ENCODE peak calls at places on chromosomes 6 and 20, in eight cellular contexts. A is cardiac muscle cell, P is dorsolateral prefrontal cortex, E is WERI-Rb-1, D is psoas muscle, G is right atrium auricular region, Z is astrocyte of the spinal cord, C is A673. Y is an unnamed sample.
A peak's percentile ranks its signal among the peaks of the same experiment; 100 is the strongest.

GRCh38 chr20:9301129-9302072 is 213.0 kb upstream of the LAMP5 start:
- DNase-seq in A (peak; percentile 94), P (no peak), E (no peak), D (no peak), G (no peak), Z (peak; percentile 70), C (peak; percentile 66), Y (peak; percentile 43)

GRCh38 chr6:4661391-4661790 is 114.8 kb upstream of the CDYL start:
- DNase-seq in A (no peak), P (no peak), E (no peak), D (no peak), G (peak; percentile 18), Z (no peak), C (no peak), Y (no peak)

GRCh38 chr20:20143165-20143564 is 90.8 kb downstream of the CFAP61 start:
- DNase-seq in A (no peak), P (no peak), E (peak; percentile 52), D (no peak), G (no peak), Z (no peak), C (no peak), Y (no peak)

GRCh38 chr6:10429638-10430427 is 15.0 kb upstream of the TFAP2A start:
- DNase-seq in A (peak; percentile 73), P (no peak), E (peak; percentile 63), D (no peak), G (no peak), Z (no peak), C (peak; percentile 85), Y (peak; percentile 42)

GRCh38 chr6:40417031-40417430 is 170.1 kb downstream of the LRFN2 start:
- DNase-seq in A (no peak), P (peak; percentile 61), E (no peak), D (peak; percentile 69), G (no peak), Z (no peak), C (no peak), Y (no peak)

GRCh38 chr20:50191065-50191565 is 485 bp downstream of the CEBPB start:
- DNase-seq in A (no peak), P (no peak), E (no peak), D (peak; percentile 81), G (no peak), Z (no peak), C (peak; percentile 72), Y (no peak)

GRCh38 chr6:168169624-168170023 is 90.6 kb upstream of the FRMD1 start:
- DNase-seq in A (no peak), P (no peak), E (no peak), D (no peak), G (no peak), Z (no peak), C (no peak), Y (no peak)

GRCh38 chr20:53149184-53149651 is 177.1 kb downstream of the TSHZ2 start:
- DNase-seq in A (peak; percentile 14), P (no peak), E (no peak), D (no peak), G (no peak), Z (no peak), C (peak; percentile 97), Y (no peak)

GRCh38 chr6:129638055-129639019 is 71.6 kb downstream of the ARHGAP18 start:
- DNase-seq in A (peak; percentile 91), P (no peak), E (no peak), D (no peak), G (no peak), Z (peak; percentile 86), C (peak; percentile 58), Y (peak; percentile 51)

GRCh38 chr20:43662943-43663655 is 3.8 kb upstream of the MYBL2 start:
- DNase-seq in A (no peak), P (no peak), E (no peak), D (no peak), G (no peak), Z (no peak), C (no peak), Y (no peak)

GRCh38 chr20:51910202-51911050 is 108.1 kb upstream of the SALL4 start:
- DNase-seq in A (no peak), P (no peak), E (no peak), D (no peak), G (no peak), Z (peak; percentile 50), C (peak; percentile 78), Y (peak; percentile 64)

GRCh38 chr20:4844325-4844724 is 122.6 kb downstream of the PRND start:
- DNase-seq in A (no peak), P (no peak), E (no peak), D (no peak), G (peak; percentile 52), Z (no peak), C (peak; percentile 10), Y (no peak)

GRCh38 chr6:161265975-161266374 is 7.9 kb downstream of the AGPAT4 start:
- DNase-seq in A (no peak), P (no peak), E (no peak), D (no peak), G (no peak), Z (no peak), C (no peak), Y (no peak)

GRCh38 chr6:13406781-13407180 is 78.4 kb upstream of the TBC1D7 start:
- DNase-seq in A (peak; percentile 56), P (no peak), E (peak; percentile 49), D (no peak), G (no peak), Z (no peak), C (peak; percentile 20), Y (no peak)

GRCh38 chr20:20225325-20225724 is 142.6 kb upstream of the INSM1 start:
- DNase-seq in A (no peak), P (no peak), E (no peak), D (no peak), G (no peak), Z (no peak), C (no peak), Y (no peak)

GRCh38 chr6:4727671-4728435 is 48.4 kb upstream of the CDYL start:
- DNase-seq in A (peak; percentile 10), P (no peak), E (no peak), D (no peak), G (no peak), Z (peak; percentile 7), C (no peak), Y (no peak)

DNA sequence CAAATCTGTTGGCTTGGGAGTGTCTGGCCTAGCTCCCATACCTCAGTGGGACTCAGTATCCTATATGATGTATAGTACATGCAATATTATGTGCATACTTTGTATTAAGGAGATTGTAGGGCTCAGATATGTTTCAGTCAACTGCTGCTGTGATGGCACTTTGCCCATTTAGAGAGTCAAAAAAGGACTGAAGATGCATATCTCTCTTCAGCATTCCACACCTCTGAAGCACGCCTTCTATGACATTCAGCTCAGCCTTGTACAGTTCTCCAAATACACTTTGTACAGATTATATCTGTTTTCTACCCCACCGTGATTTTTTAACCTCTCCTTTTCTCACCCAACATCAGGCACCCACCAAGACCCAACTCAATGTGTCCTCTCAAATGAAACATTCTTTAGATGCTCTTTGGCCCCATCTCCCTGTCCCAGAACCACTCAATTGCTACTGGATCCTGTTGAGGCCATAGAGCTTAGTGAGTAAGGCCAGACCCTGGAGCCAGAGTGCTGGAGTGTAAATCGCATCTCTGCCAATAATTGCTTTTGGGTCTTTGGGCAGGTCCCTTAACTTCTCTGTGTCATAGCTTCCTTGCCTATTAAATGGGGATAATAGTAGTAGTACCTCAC is 15.6 kb downstream of the ENPP1 start:
- DNase-seq in A (no peak), P (no peak), E (no peak), D (no peak), G (no peak), Z (no peak), C (no peak), Y (no peak)
- H3K4me3 ChIP-seq in A (no peak overlapping the region), P (no peak overlapping the region), E (no peak overlapping the region), D (no peak overlapping the region), G (no peak overlapping the region), Z (no peak overlapping the region), C (no peak overlapping the region), Y (no peak overlapping the region)

DNA sequence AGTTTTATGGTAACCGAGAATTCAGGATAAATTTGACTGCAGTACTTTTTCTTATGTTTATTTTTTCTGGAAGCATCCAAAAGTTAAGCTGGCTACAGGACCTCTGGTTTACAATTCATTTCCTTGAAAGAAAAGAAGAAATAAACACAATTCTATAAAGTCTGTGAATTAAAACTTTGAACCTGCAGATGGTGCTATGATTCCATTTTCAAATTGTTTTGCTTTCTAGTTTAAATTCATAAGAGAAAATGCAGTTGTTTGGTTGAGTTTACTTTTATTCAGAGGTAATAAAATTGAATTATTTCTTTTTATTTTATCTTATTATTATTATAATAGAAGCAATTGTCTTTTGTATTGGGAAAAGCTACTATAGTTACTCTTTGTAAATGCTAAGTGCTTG is 1.8 kb upstream of the VIP start:
- DNase-seq in A (peak; percentile 34), P (no peak), E (no peak), D (no peak), G (no peak), Z (peak; percentile 21), C (peak; percentile 21), Y (no peak)
- TF ChIP-seq CTCF in A (peak; percentile 26), P (peak; percentile 70), E (no peak), D (peak; percentile 17), G (peak; percentile 33), Z (no peak), C (peak; percentile 45), Y (no peak)

GRCh38 chr6:101015541-101015940 is 134.4 kb upstream of the ASCC3 start:
- DNase-seq in A (no peak), P (no peak), E (no peak), D (no peak), G (no peak), Z (no peak), C (no peak), Y (no peak)

GRCh38 chr6:101016163-101016562 is 135.0 kb upstream of the ASCC3 start:
- DNase-seq in A (no peak), P (no peak), E (no peak), D (no peak), G (no peak), Z (no peak), C (no peak), Y (no peak)

GRCh38 chr6:101013612-101014195 is 132.6 kb upstream of the ASCC3 start:
- DNase-seq in A (no peak), P (no peak), E (peak; percentile 19), D (no peak), G (no peak), Z (no peak), C (no peak), Y (no peak)

GRCh38 chr6:101011165-101011564 is 130.0 kb upstream of the ASCC3 start:
- DNase-seq in A (no peak), P (no peak), E (no peak), D (no peak), G (no peak), Z (no peak), C (no peak), Y (no peak)
- H3K4me3 ChIP-seq in A (no peak overlapping the region), P (no peak overlapping the region), E (no peak overlapping the region), D (no peak overlapping the region), G (no peak overlapping the region), Z (no peak overlapping the region), C (no peak overlapping the region), Y (no peak overlapping the region)

DNA sequence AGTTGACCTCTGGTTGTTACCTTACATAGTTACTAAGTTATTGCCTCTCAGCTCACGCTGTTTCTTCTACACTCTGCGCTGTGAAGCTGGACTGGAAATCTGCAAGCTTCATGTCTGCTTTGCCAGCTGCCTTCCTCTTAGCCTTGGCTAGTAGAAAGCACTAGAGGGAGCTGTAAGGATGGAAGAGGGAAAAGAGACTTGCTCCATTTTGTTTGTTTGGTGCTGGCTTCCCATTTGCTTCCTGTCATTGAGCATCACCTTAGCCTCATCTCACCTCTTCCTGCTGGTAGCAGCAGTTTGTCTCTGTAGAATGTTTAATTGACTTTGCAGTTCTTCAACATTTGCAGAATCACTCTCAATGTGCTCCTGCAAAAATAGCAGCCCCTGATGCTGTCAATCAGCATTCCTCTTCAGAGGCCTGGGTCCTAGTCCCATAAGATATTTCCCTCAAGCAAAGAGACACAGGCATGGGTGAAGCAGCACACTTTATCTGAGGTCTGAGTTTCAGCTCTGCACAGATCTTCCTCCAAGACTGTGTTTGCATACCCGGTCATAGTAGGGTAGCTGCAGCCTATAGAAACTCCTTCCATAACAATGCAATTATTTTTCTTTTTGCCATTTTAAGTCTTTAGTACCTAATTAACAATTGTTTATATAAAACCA is 302.2 kb upstream of the EPHA7 start:
- DNase-seq in A (peak; percentile 53), P (no peak), E (peak; percentile 46), D (no peak), G (no peak), Z (peak; percentile 58), C (peak; percentile 52), Y (peak; percentile 33)
- TF ChIP-seq CTCF in A (peak; percentile 57), P (peak; percentile 55), E (peak; percentile 84), D (no peak), G (peak; percentile 45), Z (peak; percentile 78), C (peak; percentile 62), Y (peak; percentile 70)

Y was measured in astrocyte of the cerebellum.